ENCODE peak calls at places on chromosomes 7 and 10, in eight cellular contexts. V is upper lobe of left lung; Y is colonic mucosa; G is stimulated activated CD8-positive, alpha-beta memory T cell treated with anti-CD3 and anti-CD28 coated beads, Interleukin-12 subunit alpha, Interleukin-12 subunit beta, amount 100 ng/mL, for 4 hours; S is epithelial cell of proximal tubule; J is OCI-LY7; M is nephron progenitor cell; H is EL. Q is an unnamed sample.

GRCh38 chr7:149321978-149322541 is 60.1 kb downstream of the ZNF783 start:
- DNase-seq in G (no peak), Y (no peak), S (no peak), V (no peak), M (no peak), J (no peak), H (peak), Q (no peak)

GRCh38 chr10:99522511-99523250 is 10.1 kb upstream of the NKX2-3 start:
- DNase-seq in J (no peak), Y (peak), G (no peak), H (no peak), V (no peak), M (peak), S (no peak), Q (no peak)

GRCh38 chr7:4023502-4023901 is 658.6 kb upstream of the FOXK1 start:
- DNase-seq in Y (no peak), G (no peak), J (no peak), V (no peak), M (no peak), S (no peak), H (no peak), Q (no peak)

GRCh38 chr10:126016156-126016805 is 119.9 kb downstream of the FANK1 start:
- DNase-seq in V (no peak), H (no peak), M (no peak), J (no peak), G (no peak), S (peak), Y (no peak), Q (no peak)

GRCh38 chr10:77909755-77910375 is 16.7 kb downstream of the DLG5 start:
- DNase-seq in M (no peak), S (no peak), V (no peak), G (no peak), Y (peak), H (peak), J (no peak), Q (no peak)

GRCh38 chr10:88800152-88801125 is 2.1 kb upstream of the LIPM start:
- DNase-seq in Y (no peak), G (no peak), V (no peak), M (no peak), H (peak), J (no peak), S (no peak), Q (no peak)

GRCh38 chr10:124010563-124011131 is 82.8 kb downstream of the CHST15 start:
- DNase-seq in H (no peak), M (peak), Y (no peak), J (no peak), V (no peak), G (no peak), S (no peak), Q (no peak)

GRCh38 chr10:133157662-133158436 is 2.2 kb upstream of the KNDC1 start:
- DNase-seq in S (no peak), V (no peak), M (no peak), J (no peak), Y (no peak), G (no peak), H (no peak), Q (no peak)

GRCh38 chr7:127907638-127908040 is 123.6 kb downstream of the LRRC4 start:
- DNase-seq in V (no peak), Y (no peak), M (no peak), G (no peak), J (no peak), S (peak), H (peak), Q (no peak)

GRCh38 chr7:5694221-5694754 is 87.2 kb downstream of the RNF216 start:
- DNase-seq in V (no peak), S (peak), J (no peak), Y (no peak), M (no peak), G (no peak), H (peak), Q (no peak)

Q was measured in vagina.